ENCODE peak calls at places on chromosomes 3 and 15, in nine cellular contexts. One of them, this sample, is unnamed. For H3K4me1, the result is how much of the 10 kb centered on the place peaks cover.

GRCh38 chr15:50828610-50829206 is 63.2 kb upstream of the SPPL2A start:
- DNase-seq in mammary epithelial cell: peak
- DNase-seq in K562: no peak
- DNase-seq in heart left ventricle: peak
- DNase-seq in neural progenitor cell: peak
- DNase-seq in GM12878: no peak
- DNase-seq in Panc1: no peak
- DNase-seq in HCT116: peak
- DNase-seq in testis: no peak
- DNase-seq in this sample: peak

GRCh38 chr3:58386966-58387365 is 46.7 kb downstream of the PDHB start:
- DNase-seq in mammary epithelial cell: peak
- DNase-seq in K562: no peak
- DNase-seq in heart left ventricle: peak
- DNase-seq in neural progenitor cell: no peak
- DNase-seq in GM12878: no peak
- DNase-seq in Panc1: no peak
- DNase-seq in HCT116: no peak
- DNase-seq in testis: no peak
- DNase-seq in this sample: peak

GRCh38 chr3:60742606-60743145 is 508.6 kb downstream of the FHIT start:
- DNase-seq in mammary epithelial cell: peak
- DNase-seq in K562: no peak
- DNase-seq in heart left ventricle: peak
- DNase-seq in neural progenitor cell: peak
- DNase-seq in GM12878: no peak
- DNase-seq in Panc1: no peak
- DNase-seq in HCT116: no peak
- DNase-seq in testis: no peak
- DNase-seq in this sample: no peak

GRCh38 chr3:131386429-131386926 is 4.9 kb downstream of the NUDT16 start:
- DNase-seq in mammary epithelial cell: no peak
- DNase-seq in K562: no peak
- DNase-seq in heart left ventricle: peak
- DNase-seq in neural progenitor cell: no peak
- DNase-seq in GM12878: no peak
- DNase-seq in Panc1: no peak
- DNase-seq in HCT116: no peak
- DNase-seq in testis: peak
- DNase-seq in this sample: peak

GRCh38 chr3:155292133-155292532 is 1.4 kb downstream of the STRIT1 start:
- DNase-seq in mammary epithelial cell: no peak
- DNase-seq in K562: no peak
- DNase-seq in heart left ventricle: no peak
- DNase-seq in neural progenitor cell: no peak
- DNase-seq in GM12878: no peak
- DNase-seq in Panc1: no peak
- DNase-seq in HCT116: no peak
- DNase-seq in testis: no peak
- DNase-seq in this sample: no peak

GRCh38 chr3:143977326-143978262 is 6.0 kb downstream of the DIPK2A start:
- DNase-seq in mammary epithelial cell: peak
- DNase-seq in K562: no peak
- DNase-seq in heart left ventricle: no peak
- DNase-seq in neural progenitor cell: no peak
- DNase-seq in GM12878: no peak
- DNase-seq in Panc1: no peak
- DNase-seq in HCT116: no peak
- DNase-seq in testis: no peak
- DNase-seq in this sample: no peak

GRCh38 chr3:112002458-112002971 is 3.8 kb downstream of the TAGLN3 start:
- DNase-seq in mammary epithelial cell: peak
- DNase-seq in K562: no peak
- DNase-seq in heart left ventricle: no peak
- DNase-seq in neural progenitor cell: no peak
- DNase-seq in GM12878: no peak
- DNase-seq in Panc1: no peak
- DNase-seq in HCT116: no peak
- DNase-seq in testis: no peak
- DNase-seq in this sample: no peak

GRCh38 chr3:56621686-56622085 is 61.4 kb downstream of the TASOR start:
- DNase-seq in mammary epithelial cell: peak
- DNase-seq in K562: no peak
- DNase-seq in heart left ventricle: no peak
- DNase-seq in neural progenitor cell: no peak
- DNase-seq in GM12878: no peak
- DNase-seq in Panc1: no peak
- DNase-seq in HCT116: no peak
- DNase-seq in testis: no peak
- DNase-seq in this sample: peak

GRCh38 chr3:168620854-168621253 is 525.1 kb upstream of the GOLIM4 start:
- DNase-seq in mammary epithelial cell: no peak
- DNase-seq in K562: no peak
- DNase-seq in heart left ventricle: no peak
- DNase-seq in neural progenitor cell: peak
- DNase-seq in GM12878: no peak
- DNase-seq in Panc1: peak
- DNase-seq in HCT116: peak
- DNase-seq in testis: peak
- DNase-seq in this sample: peak

GRCh38 chr3:165056510-165056909 is 21.8 kb downstream of the SI start:
- DNase-seq in mammary epithelial cell: no peak
- DNase-seq in K562: no peak
- DNase-seq in heart left ventricle: no peak
- DNase-seq in neural progenitor cell: peak
- DNase-seq in GM12878: no peak
- DNase-seq in Panc1: no peak
- DNase-seq in HCT116: no peak
- DNase-seq in testis: no peak
- DNase-seq in this sample: no peak

GRCh38 chr3:50599115-50599715 is 12.4 kb downstream of the CISH start:
- DNase-seq in mammary epithelial cell: no peak
- DNase-seq in K562: no peak
- DNase-seq in heart left ventricle: no peak
- DNase-seq in neural progenitor cell: no peak
- DNase-seq in GM12878: no peak
- DNase-seq in Panc1: no peak
- DNase-seq in HCT116: no peak
- DNase-seq in testis: no peak
- DNase-seq in this sample: no peak

GRCh38 chr15:69289312-69290146 is 9.2 kb upstream of the PAQR5 start:
- DNase-seq in mammary epithelial cell: no peak
- DNase-seq in K562: no peak
- DNase-seq in heart left ventricle: no peak
- DNase-seq in neural progenitor cell: no peak
- DNase-seq in GM12878: no peak
- DNase-seq in Panc1: no peak
- DNase-seq in HCT116: no peak
- DNase-seq in testis: no peak
- DNase-seq in this sample: no peak

GRCh38 chr3:172448661-172449467 is 608 bp upstream of the GHSR start:
- DNase-seq in mammary epithelial cell: no peak
- DNase-seq in K562: no peak
- DNase-seq in heart left ventricle: no peak
- DNase-seq in neural progenitor cell: peak
- DNase-seq in GM12878: no peak
- DNase-seq in Panc1: no peak
- DNase-seq in HCT116: no peak
- DNase-seq in testis: no peak
- DNase-seq in this sample: peak
- H3K4me1 ChIP-seq in mammary epithelial cell: under half
- H3K4me1 ChIP-seq in K562: under half
- H3K4me1 ChIP-seq in heart left ventricle: under half
- H3K4me1 ChIP-seq in neural progenitor cell: under half
- H3K4me1 ChIP-seq in GM12878: under half
- H3K4me1 ChIP-seq in Panc1: under half
- H3K4me1 ChIP-seq in HCT116: under half
- H3K4me1 ChIP-seq in testis: under half
- H3K4me1 ChIP-seq in this sample: under half

GRCh38 chr3:37903734-37904133 is 42.1 kb downstream of the CTDSPL start:
- DNase-seq in mammary epithelial cell: no peak
- DNase-seq in K562: no peak
- DNase-seq in heart left ventricle: no peak
- DNase-seq in neural progenitor cell: no peak
- DNase-seq in GM12878: no peak
- DNase-seq in Panc1: no peak
- DNase-seq in HCT116: no peak
- DNase-seq in testis: no peak
- DNase-seq in this sample: no peak

GRCh38 chr3:37903320-37903719 is 41.6 kb downstream of the CTDSPL start:
- DNase-seq in mammary epithelial cell: no peak
- DNase-seq in K562: no peak
- DNase-seq in heart left ventricle: no peak
- DNase-seq in neural progenitor cell: no peak
- DNase-seq in GM12878: no peak
- DNase-seq in Panc1: no peak
- DNase-seq in HCT116: no peak
- DNase-seq in testis: no peak
- DNase-seq in this sample: no peak

GRCh38 chr3:37904614-37905047 is 43.0 kb downstream of the CTDSPL start:
- DNase-seq in mammary epithelial cell: peak
- DNase-seq in K562: no peak
- DNase-seq in heart left ventricle: no peak
- DNase-seq in neural progenitor cell: peak
- DNase-seq in GM12878: no peak
- DNase-seq in Panc1: no peak
- DNase-seq in HCT116: no peak
- DNase-seq in testis: no peak
- DNase-seq in this sample: no peak

GRCh38 chr3:37901721-37902120 is 40.0 kb downstream of the CTDSPL start:
- DNase-seq in mammary epithelial cell: no peak
- DNase-seq in K562: no peak
- DNase-seq in heart left ventricle: no peak
- DNase-seq in neural progenitor cell: no peak
- DNase-seq in GM12878: no peak
- DNase-seq in Panc1: no peak
- DNase-seq in HCT116: no peak
- DNase-seq in testis: no peak
- DNase-seq in this sample: no peak

DNA sequence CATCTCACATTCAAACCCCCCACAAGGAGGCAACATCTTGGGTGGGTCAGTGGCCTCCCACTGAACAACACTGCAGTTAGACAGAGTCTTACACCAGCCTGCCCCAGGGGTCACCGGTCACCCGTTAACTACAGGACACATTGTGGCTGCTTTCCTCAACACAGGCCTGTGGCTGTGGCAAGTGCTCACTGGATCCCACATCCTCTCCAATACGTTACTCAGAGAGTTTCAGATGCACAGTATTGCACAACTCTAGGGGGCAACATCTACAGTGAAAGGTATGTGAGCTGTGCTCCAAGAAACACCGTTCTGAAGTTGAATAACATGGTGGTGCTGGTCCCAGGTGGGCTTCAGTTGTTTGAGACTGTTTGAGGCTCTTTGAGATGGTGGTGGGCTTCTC is 41.0 kb downstream of the CTDSPL start:
- DNase-seq in mammary epithelial cell: no peak
- DNase-seq in K562: no peak
- DNase-seq in heart left ventricle: no peak
- DNase-seq in neural progenitor cell: no peak
- DNase-seq in GM12878: no peak
- DNase-seq in Panc1: no peak
- DNase-seq in HCT116: no peak
- DNase-seq in testis: no peak
- DNase-seq in this sample: no peak
- TF ChIP-seq CTCF in mammary epithelial cell: no peak
- TF ChIP-seq CTCF in K562: no peak
- TF ChIP-seq CTCF in heart left ventricle: no peak
- TF ChIP-seq CTCF in neural progenitor cell: no peak
- TF ChIP-seq CTCF in GM12878: no peak
- TF ChIP-seq CTCF in Panc1: no peak
- TF ChIP-seq CTCF in HCT116: no peak
- TF ChIP-seq CTCF in testis: no peak
- TF ChIP-seq CTCF in this sample: no peak

GRCh38 chr3:133894334-133895207 is 1.1 kb downstream of the RAB6B start:
- DNase-seq in mammary epithelial cell: no peak
- DNase-seq in K562: peak
- DNase-seq in heart left ventricle: no peak
- DNase-seq in neural progenitor cell: peak
- DNase-seq in GM12878: no peak
- DNase-seq in Panc1: no peak
- DNase-seq in HCT116: no peak
- DNase-seq in testis: no peak
- DNase-seq in this sample: peak

GRCh38 chr3:133895208-133896001 is at the start of gene RAB6B:
- DNase-seq in mammary epithelial cell: peak
- DNase-seq in K562: peak
- DNase-seq in heart left ventricle: peak
- DNase-seq in neural progenitor cell: peak
- DNase-seq in GM12878: no peak
- DNase-seq in Panc1: no peak
- DNase-seq in HCT116: no peak
- DNase-seq in testis: peak
- DNase-seq in this sample: peak

GRCh38 chr3:133897547-133897946 is 1.9 kb upstream of the RAB6B start:
- DNase-seq in mammary epithelial cell: no peak
- DNase-seq in K562: no peak
- DNase-seq in heart left ventricle: no peak
- DNase-seq in neural progenitor cell: no peak
- DNase-seq in GM12878: no peak
- DNase-seq in Panc1: no peak
- DNase-seq in HCT116: no peak
- DNase-seq in testis: no peak
- DNase-seq in this sample: no peak

GRCh38 chr3:133893683-133894333 is 1.9 kb downstream of the RAB6B start:
- DNase-seq in mammary epithelial cell: no peak
- DNase-seq in K562: peak
- DNase-seq in heart left ventricle: no peak
- DNase-seq in neural progenitor cell: no peak
- DNase-seq in GM12878: no peak
- DNase-seq in Panc1: no peak
- DNase-seq in HCT116: no peak
- DNase-seq in testis: no peak
- DNase-seq in this sample: no peak

GRCh38 chr3:133896002-133896761 is 500 bp upstream of the RAB6B start:
- DNase-seq in mammary epithelial cell: peak
- DNase-seq in K562: peak
- DNase-seq in heart left ventricle: no peak
- DNase-seq in neural progenitor cell: peak
- DNase-seq in GM12878: no peak
- DNase-seq in Panc1: no peak
- DNase-seq in HCT116: no peak
- DNase-seq in testis: no peak
- DNase-seq in this sample: no peak
- H3K4me3 ChIP-seq in mammary epithelial cell: peak
- H3K4me3 ChIP-seq in K562: peak
- H3K4me3 ChIP-seq in heart left ventricle: peak
- H3K4me3 ChIP-seq in neural progenitor cell: peak
- H3K4me3 ChIP-seq in GM12878: no peak
- H3K4me3 ChIP-seq in Panc1: peak
- H3K4me3 ChIP-seq in HCT116: peak
- H3K4me3 ChIP-seq in testis: peak
- H3K4me3 ChIP-seq in this sample: peak

GRCh38 chr3:195153121-195153520 is 117.8 kb downstream of the XXYLT1 start:
- DNase-seq in mammary epithelial cell: no peak
- DNase-seq in K562: no peak
- DNase-seq in heart left ventricle: peak
- DNase-seq in neural progenitor cell: peak
- DNase-seq in GM12878: no peak
- DNase-seq in Panc1: no peak
- DNase-seq in HCT116: no peak
- DNase-seq in testis: no peak
- DNase-seq in this sample: no peak
- H3K4me1 ChIP-seq in mammary epithelial cell: under half
- H3K4me1 ChIP-seq in K562: half or more
- H3K4me1 ChIP-seq in heart left ventricle: half or more
- H3K4me1 ChIP-seq in neural progenitor cell: half or more
- H3K4me1 ChIP-seq in GM12878: under half
- H3K4me1 ChIP-seq in Panc1: half or more
- H3K4me1 ChIP-seq in HCT116: under half
- H3K4me1 ChIP-seq in testis: under half
- H3K4me1 ChIP-seq in this sample: under half